ENCODE peak calls at places on chromosomes 11 and 22, in nine cellular contexts. One of them, this sample, is unnamed.
A peak's percentile ranks its signal among the peaks of the same experiment; 100 is the strongest.

GRCh38 chr11:43145653-43146052 is 166.1 kb upstream of the API5 start:
- DNase-seq in stimulated activated CD8-positive, alpha-beta memory T cell treated with anti-CD3 and anti-CD28 coated beads, Interleukin-4, amount 100 ng/mL, for 24 hours: no peak
- DNase-seq in HL-60: no peak
- DNase-seq in occipital lobe: no peak
- DNase-seq in NCI-H2107: no peak
- DNase-seq in NAMALWA: no peak
- DNase-seq in heart right ventricle: no peak
- DNase-seq in hypothalamus: no peak
- DNase-seq in B cell: no peak
- DNase-seq in this sample: no peak

GRCh38 chr11:12829536-12830314 is 155.5 kb downstream of the TEAD1 start:
- DNase-seq in stimulated activated CD8-positive, alpha-beta memory T cell treated with anti-CD3 and anti-CD28 coated beads, Interleukin-4, amount 100 ng/mL, for 24 hours: no peak
- DNase-seq in HL-60: no peak
- DNase-seq in occipital lobe: no peak
- DNase-seq in NCI-H2107: no peak
- DNase-seq in NAMALWA: no peak
- DNase-seq in heart right ventricle: no peak
- DNase-seq in hypothalamus: no peak
- DNase-seq in B cell: no peak
- DNase-seq in this sample: no peak

GRCh38 chr11:130340671-130341319 is 26.1 kb upstream of the ZBTB44 start:
- DNase-seq in stimulated activated CD8-positive, alpha-beta memory T cell treated with anti-CD3 and anti-CD28 coated beads, Interleukin-4, amount 100 ng/mL, for 24 hours: no peak
- DNase-seq in HL-60: no peak
- DNase-seq in occipital lobe: no peak
- DNase-seq in NCI-H2107: no peak
- DNase-seq in NAMALWA: no peak
- DNase-seq in heart right ventricle: no peak
- DNase-seq in hypothalamus: no peak
- DNase-seq in B cell: no peak
- DNase-seq in this sample: peak; percentile 9

GRCh38 chr22:39941661-39942060 is 18.5 kb upstream of the TMA7B start:
- DNase-seq in stimulated activated CD8-positive, alpha-beta memory T cell treated with anti-CD3 and anti-CD28 coated beads, Interleukin-4, amount 100 ng/mL, for 24 hours: no peak
- DNase-seq in HL-60: no peak
- DNase-seq in occipital lobe: no peak
- DNase-seq in NCI-H2107: no peak
- DNase-seq in NAMALWA: no peak
- DNase-seq in heart right ventricle: no peak
- DNase-seq in hypothalamus: no peak
- DNase-seq in B cell: no peak
- DNase-seq in this sample: no peak

GRCh38 chr22:32571764-32572163 is 97.2 kb downstream of the FBXO7 start:
- DNase-seq in stimulated activated CD8-positive, alpha-beta memory T cell treated with anti-CD3 and anti-CD28 coated beads, Interleukin-4, amount 100 ng/mL, for 24 hours: no peak
- DNase-seq in HL-60: no peak
- DNase-seq in occipital lobe: no peak
- DNase-seq in NCI-H2107: no peak
- DNase-seq in NAMALWA: no peak
- DNase-seq in heart right ventricle: no peak
- DNase-seq in hypothalamus: no peak
- DNase-seq in B cell: no peak
- DNase-seq in this sample: no peak

GRCh38 chr11:63007920-63008319 is 7.7 kb downstream of the SLC22A8 start:
- DNase-seq in stimulated activated CD8-positive, alpha-beta memory T cell treated with anti-CD3 and anti-CD28 coated beads, Interleukin-4, amount 100 ng/mL, for 24 hours: no peak
- DNase-seq in HL-60: no peak
- DNase-seq in occipital lobe: no peak
- DNase-seq in NCI-H2107: no peak
- DNase-seq in NAMALWA: no peak
- DNase-seq in heart right ventricle: no peak
- DNase-seq in hypothalamus: no peak
- DNase-seq in B cell: no peak
- DNase-seq in this sample: no peak

GRCh38 chr11:57224537-57224936 is 12.5 kb downstream of the APLNR start:
- DNase-seq in stimulated activated CD8-positive, alpha-beta memory T cell treated with anti-CD3 and anti-CD28 coated beads, Interleukin-4, amount 100 ng/mL, for 24 hours: no peak
- DNase-seq in HL-60: no peak
- DNase-seq in occipital lobe: no peak
- DNase-seq in NCI-H2107: no peak
- DNase-seq in NAMALWA: no peak
- DNase-seq in heart right ventricle: no peak
- DNase-seq in hypothalamus: no peak
- DNase-seq in B cell: no peak
- DNase-seq in this sample: no peak

GRCh38 chr11:87736928-87737327 is 438.3 kb downstream of the RAB38 start:
- DNase-seq in stimulated activated CD8-positive, alpha-beta memory T cell treated with anti-CD3 and anti-CD28 coated beads, Interleukin-4, amount 100 ng/mL, for 24 hours: no peak
- DNase-seq in HL-60: no peak
- DNase-seq in occipital lobe: no peak
- DNase-seq in NCI-H2107: no peak
- DNase-seq in NAMALWA: no peak
- DNase-seq in heart right ventricle: no peak
- DNase-seq in hypothalamus: no peak
- DNase-seq in B cell: no peak
- DNase-seq in this sample: no peak

GRCh38 chr11:66840317-66841091 is 2.7 kb upstream of the RCE1 start:
- DNase-seq in stimulated activated CD8-positive, alpha-beta memory T cell treated with anti-CD3 and anti-CD28 coated beads, Interleukin-4, amount 100 ng/mL, for 24 hours: no peak
- DNase-seq in HL-60: peak; percentile 34
- DNase-seq in occipital lobe: no peak
- DNase-seq in NCI-H2107: no peak
- DNase-seq in NAMALWA: no peak
- DNase-seq in heart right ventricle: no peak
- DNase-seq in hypothalamus: no peak
- DNase-seq in B cell: no peak
- DNase-seq in this sample: peak; percentile 39

GRCh38 chr11:46385169-46386004 is 3.9 kb downstream of the MDK start:
- DNase-seq in stimulated activated CD8-positive, alpha-beta memory T cell treated with anti-CD3 and anti-CD28 coated beads, Interleukin-4, amount 100 ng/mL, for 24 hours: no peak
- DNase-seq in HL-60: no peak
- DNase-seq in occipital lobe: no peak
- DNase-seq in NCI-H2107: no peak
- DNase-seq in NAMALWA: no peak
- DNase-seq in heart right ventricle: no peak
- DNase-seq in hypothalamus: no peak
- DNase-seq in B cell: no peak
- DNase-seq in this sample: no peak

GRCh38 chr11:76030286-76030685 is 176.0 kb downstream of the WNT11 start:
- DNase-seq in stimulated activated CD8-positive, alpha-beta memory T cell treated with anti-CD3 and anti-CD28 coated beads, Interleukin-4, amount 100 ng/mL, for 24 hours: no peak
- DNase-seq in HL-60: no peak
- DNase-seq in occipital lobe: no peak
- DNase-seq in NCI-H2107: no peak
- DNase-seq in NAMALWA: no peak
- DNase-seq in heart right ventricle: no peak
- DNase-seq in hypothalamus: no peak
- DNase-seq in B cell: no peak
- DNase-seq in this sample: no peak

GRCh38 chr11:60700689-60701508 is 1.5 kb downstream of the MS4A8 start:
- DNase-seq in stimulated activated CD8-positive, alpha-beta memory T cell treated with anti-CD3 and anti-CD28 coated beads, Interleukin-4, amount 100 ng/mL, for 24 hours: no peak
- DNase-seq in HL-60: no peak
- DNase-seq in occipital lobe: no peak
- DNase-seq in NCI-H2107: peak; percentile 34
- DNase-seq in NAMALWA: peak; percentile 57
- DNase-seq in heart right ventricle: no peak
- DNase-seq in hypothalamus: no peak
- DNase-seq in B cell: no peak
- DNase-seq in this sample: peak; percentile 59

GRCh38 chr11:69497221-69497787 is 15.8 kb downstream of the LINC01488 start:
- DNase-seq in stimulated activated CD8-positive, alpha-beta memory T cell treated with anti-CD3 and anti-CD28 coated beads, Interleukin-4, amount 100 ng/mL, for 24 hours: no peak
- DNase-seq in HL-60: no peak
- DNase-seq in occipital lobe: peak; percentile 10
- DNase-seq in NCI-H2107: no peak
- DNase-seq in NAMALWA: no peak
- DNase-seq in heart right ventricle: peak; percentile 84
- DNase-seq in hypothalamus: peak; percentile 43
- DNase-seq in B cell: no peak
- DNase-seq in this sample: peak; percentile 22

GRCh38 chr11:27367881-27368280 is 4.9 kb upstream of the CCDC34 start:
- DNase-seq in stimulated activated CD8-positive, alpha-beta memory T cell treated with anti-CD3 and anti-CD28 coated beads, Interleukin-4, amount 100 ng/mL, for 24 hours: no peak
- DNase-seq in HL-60: no peak
- DNase-seq in occipital lobe: no peak
- DNase-seq in NCI-H2107: no peak
- DNase-seq in NAMALWA: no peak
- DNase-seq in heart right ventricle: no peak
- DNase-seq in hypothalamus: no peak
- DNase-seq in B cell: no peak
- DNase-seq in this sample: no peak

GRCh38 chr11:16321148-16321547 is 35.2 kb downstream of the SOX6 start:
- DNase-seq in stimulated activated CD8-positive, alpha-beta memory T cell treated with anti-CD3 and anti-CD28 coated beads, Interleukin-4, amount 100 ng/mL, for 24 hours: no peak
- DNase-seq in HL-60: no peak
- DNase-seq in occipital lobe: no peak
- DNase-seq in NCI-H2107: no peak
- DNase-seq in NAMALWA: no peak
- DNase-seq in heart right ventricle: no peak
- DNase-seq in hypothalamus: no peak
- DNase-seq in B cell: no peak
- DNase-seq in this sample: no peak

GRCh38 chr11:67605231-67606011 is 1.3 kb upstream of the NDUFV1 start:
- DNase-seq in stimulated activated CD8-positive, alpha-beta memory T cell treated with anti-CD3 and anti-CD28 coated beads, Interleukin-4, amount 100 ng/mL, for 24 hours: no peak
- DNase-seq in HL-60: no peak
- DNase-seq in occipital lobe: no peak
- DNase-seq in NCI-H2107: no peak
- DNase-seq in NAMALWA: no peak
- DNase-seq in heart right ventricle: no peak
- DNase-seq in hypothalamus: no peak
- DNase-seq in B cell: no peak
- DNase-seq in this sample: no peak

GRCh38 chr22:43777204-43777671 is 34.9 kb downstream of the EFCAB6 start:
- DNase-seq in stimulated activated CD8-positive, alpha-beta memory T cell treated with anti-CD3 and anti-CD28 coated beads, Interleukin-4, amount 100 ng/mL, for 24 hours: no peak
- DNase-seq in HL-60: no peak
- DNase-seq in occipital lobe: peak; percentile 35
- DNase-seq in NCI-H2107: no peak
- DNase-seq in NAMALWA: no peak
- DNase-seq in heart right ventricle: no peak
- DNase-seq in hypothalamus: no peak
- DNase-seq in B cell: no peak
- DNase-seq in this sample: no peak

GRCh38 chr11:93081694-93082093 is 112.2 kb downstream of the MTNR1B start:
- DNase-seq in stimulated activated CD8-positive, alpha-beta memory T cell treated with anti-CD3 and anti-CD28 coated beads, Interleukin-4, amount 100 ng/mL, for 24 hours: no peak
- DNase-seq in HL-60: no peak
- DNase-seq in occipital lobe: no peak
- DNase-seq in NCI-H2107: no peak
- DNase-seq in NAMALWA: no peak
- DNase-seq in heart right ventricle: no peak
- DNase-seq in hypothalamus: no peak
- DNase-seq in B cell: no peak
- DNase-seq in this sample: no peak

GRCh38 chr11:15157181-15157580 is 42.5 kb downstream of the INSC start:
- DNase-seq in stimulated activated CD8-positive, alpha-beta memory T cell treated with anti-CD3 and anti-CD28 coated beads, Interleukin-4, amount 100 ng/mL, for 24 hours: no peak
- DNase-seq in HL-60: no peak
- DNase-seq in occipital lobe: no peak
- DNase-seq in NCI-H2107: no peak
- DNase-seq in NAMALWA: no peak
- DNase-seq in heart right ventricle: no peak
- DNase-seq in hypothalamus: no peak
- DNase-seq in B cell: no peak
- DNase-seq in this sample: no peak

GRCh38 chr22:21998595-21999247 is 16.1 kb upstream of the TOP3B start:
- DNase-seq in stimulated activated CD8-positive, alpha-beta memory T cell treated with anti-CD3 and anti-CD28 coated beads, Interleukin-4, amount 100 ng/mL, for 24 hours: no peak
- DNase-seq in HL-60: no peak
- DNase-seq in occipital lobe: no peak
- DNase-seq in NCI-H2107: no peak
- DNase-seq in NAMALWA: no peak
- DNase-seq in heart right ventricle: no peak
- DNase-seq in hypothalamus: no peak
- DNase-seq in B cell: no peak
- DNase-seq in this sample: no peak

GRCh38 chr11:115759622-115760527 is 255.7 kb upstream of the CADM1 start:
- DNase-seq in stimulated activated CD8-positive, alpha-beta memory T cell treated with anti-CD3 and anti-CD28 coated beads, Interleukin-4, amount 100 ng/mL, for 24 hours: no peak
- DNase-seq in HL-60: no peak
- DNase-seq in occipital lobe: peak; percentile 15
- DNase-seq in NCI-H2107: no peak
- DNase-seq in NAMALWA: no peak
- DNase-seq in heart right ventricle: peak; percentile 41
- DNase-seq in hypothalamus: peak; percentile 25
- DNase-seq in B cell: no peak
- DNase-seq in this sample: no peak

GRCh38 chr11:78379039-78379670 is 38.5 kb downstream of the GAB2 start:
- DNase-seq in stimulated activated CD8-positive, alpha-beta memory T cell treated with anti-CD3 and anti-CD28 coated beads, Interleukin-4, amount 100 ng/mL, for 24 hours: no peak
- DNase-seq in HL-60: no peak
- DNase-seq in occipital lobe: no peak
- DNase-seq in NCI-H2107: no peak
- DNase-seq in NAMALWA: peak; percentile 15
- DNase-seq in heart right ventricle: no peak
- DNase-seq in hypothalamus: no peak
- DNase-seq in B cell: no peak
- DNase-seq in this sample: peak; percentile 63

GRCh38 chr11:71064702-71065515 is 187.5 kb downstream of the SHANK2 start:
- DNase-seq in stimulated activated CD8-positive, alpha-beta memory T cell treated with anti-CD3 and anti-CD28 coated beads, Interleukin-4, amount 100 ng/mL, for 24 hours: no peak
- DNase-seq in HL-60: no peak
- DNase-seq in occipital lobe: no peak
- DNase-seq in NCI-H2107: no peak
- DNase-seq in NAMALWA: no peak
- DNase-seq in heart right ventricle: no peak
- DNase-seq in hypothalamus: no peak
- DNase-seq in B cell: no peak
- DNase-seq in this sample: no peak

GRCh38 chr11:64389851-64390250 is 30.9 kb downstream of the RPS6KA4 start:
- DNase-seq in stimulated activated CD8-positive, alpha-beta memory T cell treated with anti-CD3 and anti-CD28 coated beads, Interleukin-4, amount 100 ng/mL, for 24 hours: no peak
- DNase-seq in HL-60: no peak
- DNase-seq in occipital lobe: no peak
- DNase-seq in NCI-H2107: no peak
- DNase-seq in NAMALWA: no peak
- DNase-seq in heart right ventricle: no peak
- DNase-seq in hypothalamus: no peak
- DNase-seq in B cell: no peak
- DNase-seq in this sample: no peak

GRCh38 chr11:19447150-19447566 is 206.4 kb upstream of the E2F8 start:
- DNase-seq in stimulated activated CD8-positive, alpha-beta memory T cell treated with anti-CD3 and anti-CD28 coated beads, Interleukin-4, amount 100 ng/mL, for 24 hours: no peak
- DNase-seq in HL-60: no peak
- DNase-seq in occipital lobe: no peak
- DNase-seq in NCI-H2107: no peak
- DNase-seq in NAMALWA: no peak
- DNase-seq in heart right ventricle: no peak
- DNase-seq in hypothalamus: no peak
- DNase-seq in B cell: no peak
- DNase-seq in this sample: no peak

GRCh38 chr11:8872017-8872416 is 39.0 kb upstream of the AKIP1 start:
- DNase-seq in stimulated activated CD8-positive, alpha-beta memory T cell treated with anti-CD3 and anti-CD28 coated beads, Interleukin-4, amount 100 ng/mL, for 24 hours: no peak
- DNase-seq in HL-60: no peak
- DNase-seq in occipital lobe: no peak
- DNase-seq in NCI-H2107: no peak
- DNase-seq in NAMALWA: no peak
- DNase-seq in heart right ventricle: no peak
- DNase-seq in hypothalamus: no peak
- DNase-seq in B cell: no peak
- DNase-seq in this sample: no peak

GRCh38 chr11:117072517-117073218 is 25.6 kb downstream of the SIK3 start:
- DNase-seq in stimulated activated CD8-positive, alpha-beta memory T cell treated with anti-CD3 and anti-CD28 coated beads, Interleukin-4, amount 100 ng/mL, for 24 hours: no peak
- DNase-seq in HL-60: peak; percentile 71
- DNase-seq in occipital lobe: no peak
- DNase-seq in NCI-H2107: no peak
- DNase-seq in NAMALWA: no peak
- DNase-seq in heart right ventricle: no peak
- DNase-seq in hypothalamus: no peak
- DNase-seq in B cell: no peak
- DNase-seq in this sample: peak; percentile 94

GRCh38 chr22:20089977-20090729 is 10.1 kb downstream of the DGCR8 start:
- DNase-seq in stimulated activated CD8-positive, alpha-beta memory T cell treated with anti-CD3 and anti-CD28 coated beads, Interleukin-4, amount 100 ng/mL, for 24 hours: no peak
- DNase-seq in HL-60: no peak
- DNase-seq in occipital lobe: no peak
- DNase-seq in NCI-H2107: no peak
- DNase-seq in NAMALWA: no peak
- DNase-seq in heart right ventricle: no peak
- DNase-seq in hypothalamus: no peak
- DNase-seq in B cell: no peak
- DNase-seq in this sample: no peak

GRCh38 chr11:32792948-32793475 is 1.4 kb downstream of the CCDC73 start:
- DNase-seq in stimulated activated CD8-positive, alpha-beta memory T cell treated with anti-CD3 and anti-CD28 coated beads, Interleukin-4, amount 100 ng/mL, for 24 hours: peak; percentile 47
- DNase-seq in HL-60: peak; percentile 44
- DNase-seq in occipital lobe: peak; percentile 13
- DNase-seq in NCI-H2107: peak; percentile 16
- DNase-seq in NAMALWA: peak; percentile 81
- DNase-seq in heart right ventricle: peak; percentile 24
- DNase-seq in hypothalamus: no peak
- DNase-seq in B cell: peak; percentile 28
- DNase-seq in this sample: peak; percentile 60

GRCh38 chr22:46102752-46103151 is 47.6 kb upstream of the PPARA start:
- DNase-seq in stimulated activated CD8-positive, alpha-beta memory T cell treated with anti-CD3 and anti-CD28 coated beads, Interleukin-4, amount 100 ng/mL, for 24 hours: no peak
- DNase-seq in HL-60: no peak
- DNase-seq in occipital lobe: no peak
- DNase-seq in NCI-H2107: no peak
- DNase-seq in NAMALWA: no peak
- DNase-seq in heart right ventricle: no peak
- DNase-seq in hypothalamus: no peak
- DNase-seq in B cell: no peak
- DNase-seq in this sample: no peak

GRCh38 chr22:33919591-33920501 is at the start of gene LARGE1:
- DNase-seq in stimulated activated CD8-positive, alpha-beta memory T cell treated with anti-CD3 and anti-CD28 coated beads, Interleukin-4, amount 100 ng/mL, for 24 hours: no peak
- DNase-seq in HL-60: no peak
- DNase-seq in occipital lobe: no peak
- DNase-seq in NCI-H2107: no peak
- DNase-seq in NAMALWA: peak; percentile 45
- DNase-seq in heart right ventricle: peak; percentile 54
- DNase-seq in hypothalamus: no peak
- DNase-seq in B cell: peak; percentile 56
- DNase-seq in this sample: peak; percentile 57

This sample was measured in NB4.